ENCODE peak calls at places on chromosomes 13 and 19, in six cellular contexts. S, Q, T, J, K and B are unnamed samples.

GRCh38 chr19:51421229-51422052 is 4.0 kb upstream of the SIGLEC10 start:
- DNase-seq in J (no peak), K (no peak), T (no peak), Q (no peak), S (no peak), B (no peak)

GRCh38 chr13:28579334-28579733 is 79.6 kb upstream of the POMP start:
- DNase-seq in J (no peak), Q (no peak), T (no peak), K (no peak), S (no peak), B (no peak)

GRCh38 chr13:94419304-94419943 is 60.1 kb downstream of the DCT start:
- DNase-seq in K (no peak), T (no peak), Q (no peak), S (no peak), J (no peak), B (no peak)

GRCh38 chr19:35601971-35602370 is 10.6 kb upstream of the HAUS5 start:
- DNase-seq in T (no peak), J (no peak), S (no peak), Q (no peak), K (no peak), B (no peak)

GRCh38 chr13:44417876-44418275 is 44.3 kb downstream of the SERP2 start:
- DNase-seq in K (no peak), J (no peak), T (no peak), S (no peak), Q (no peak), B (no peak)

GRCh38 chr19:1000591-1001537 is 645 bp downstream of the GRIN3B start:
- DNase-seq in S (no peak), Q (no peak), K (no peak), J (no peak), T (no peak), B (no peak)

GRCh38 chr13:74452176-74452575 is 318.0 kb upstream of the KLF12 start:
- DNase-seq in Q (no peak), T (no peak), J (no peak), K (no peak), S (no peak), B (no peak)

GRCh38 chr13:112102243-112102642 is 35.3 kb downstream of the SOX1 start:
- DNase-seq in K (no peak), T (no peak), Q (no peak), S (no peak), J (no peak), B (peak)

GRCh38 chr13:48535791-48536190 is 2.9 kb upstream of the RCBTB2 start:
- DNase-seq in K (no peak), Q (no peak), T (no peak), J (no peak), S (no peak), B (no peak)

GRCh38 chr13:95411641-95412040 is 110.4 kb upstream of the ABCC4 start:
- DNase-seq in Q (no peak), K (no peak), S (no peak), J (no peak), T (no peak), B (no peak)

GRCh38 chr19:3890590-3890989 is 10.1 kb downstream of the ATCAY start:
- DNase-seq in Q (no peak), J (no peak), S (no peak), T (no peak), K (no peak), B (no peak)

GRCh38 chr19:45547211-45547770 is 37.3 kb downstream of the OPA3 start:
- DNase-seq in K (no peak), T (no peak), J (no peak), S (no peak), Q (no peak), B (no peak)

GRCh38 chr13:77714119-77714755 is 16.8 kb downstream of the SLAIN1 start:
- DNase-seq in S (no peak), J (no peak), T (no peak), K (no peak), Q (no peak), B (no peak)

GRCh38 chr13:24688901-24689300 is 8.7 kb downstream of the ATP12A start:
- DNase-seq in J (no peak), T (no peak), K (no peak), Q (no peak), S (peak), B (no peak)